ENCODE peak calls at places on chromosomes 13 and 19, in five cellular contexts. D is tibial artery, U is left lung, I is ascending aorta, W is GM23338. B is an unnamed sample.
A peak's percentile ranks its signal among the peaks of the same experiment; 100 is the strongest.

GRCh38 chr19:2132731-2133490 is 18.5 kb downstream of the AP3D1 start:
- DNase-seq in D (no peak), U (no peak), I (no peak), W (no peak), B (no peak)

GRCh38 chr13:88857256-88857655 is 1186.1 kb downstream of the SLITRK5 start:
- DNase-seq in D (no peak), U (no peak), I (no peak), W (no peak), B (no peak)

GRCh38 chr19:35009424-35010415 is 9.6 kb downstream of the GRAMD1A start:
- DNase-seq in D (no peak), U (no peak), I (no peak), W (no peak), B (no peak)

GRCh38 chr19:596263-596655 is 6.6 kb downstream of the HCN2 start:
- DNase-seq in D (no peak), U (no peak), I (no peak), W (no peak), B (no peak)

GRCh38 chr13:76019421-76020044 is 383.4 kb downstream of the LMO7 start:
- DNase-seq in D (no peak), U (no peak), I (no peak), W (peak; percentile 88), B (no peak)

GRCh38 chr13:43805071-43805468 is 18.3 kb upstream of the ENOX1 start:
- DNase-seq in D (no peak), U (no peak), I (no peak), W (peak; percentile 9), B (no peak)

GRCh38 chr13:85729296-85729695 is 69.9 kb downstream of the SLITRK6 start:
- DNase-seq in D (no peak), U (no peak), I (no peak), W (no peak), B (no peak)

GRCh38 chr19:54248016-54248601 is 5.5 kb upstream of the LILRA6 start:
- DNase-seq in D (peak; percentile 48), U (peak; percentile 73), I (no peak), W (no peak), B (no peak)

DNA sequence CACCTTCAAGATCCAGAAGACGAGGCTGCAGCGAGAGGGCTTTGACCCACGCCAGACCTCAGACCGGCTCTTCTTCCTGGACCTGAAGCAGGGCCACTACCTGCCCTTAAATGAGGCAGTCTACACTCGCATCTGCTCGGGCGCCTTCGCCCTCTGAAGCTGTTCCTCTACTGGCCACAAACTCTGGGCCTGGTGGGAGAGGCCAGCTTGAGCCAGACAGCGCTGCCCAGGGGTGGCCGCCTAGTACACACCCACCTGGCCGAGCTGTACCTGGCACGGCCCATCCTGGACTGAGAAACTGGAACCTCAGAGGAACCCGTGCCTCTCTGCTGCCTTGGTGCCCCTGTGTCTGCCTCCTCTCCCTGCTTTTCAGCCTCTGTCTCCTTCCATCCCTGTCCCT is 7.0 kb upstream of the PGLS start:
- DNase-seq in D (no peak), U (no peak), I (no peak), W (no peak), B (no peak)
- H3K27ac ChIP-seq in D (no peak overlapping the region), U (no peak overlapping the region), I (no peak overlapping the region), W (no peak overlapping the region), B (no peak overlapping the region)

DNA sequence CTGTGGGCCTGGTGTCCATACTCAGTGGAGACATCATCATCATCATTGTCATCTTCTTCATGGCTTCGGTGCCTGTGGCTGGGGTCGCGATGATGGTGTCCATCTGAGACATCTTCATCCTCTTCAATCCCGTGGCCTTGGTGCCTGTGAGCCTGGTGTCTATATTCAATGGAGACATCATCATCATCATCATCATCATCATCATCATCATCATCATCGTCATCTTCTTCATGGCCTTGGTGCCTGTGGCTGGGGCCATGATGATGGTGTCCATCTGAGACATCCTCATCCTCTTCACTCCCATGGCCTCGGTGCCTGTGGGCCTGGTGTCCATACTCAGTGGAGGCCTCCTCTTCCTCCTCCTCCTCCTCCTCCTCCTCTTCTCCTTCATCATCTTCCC is 917 bp downstream of the HRC start:
- DNase-seq in D (no peak), U (no peak), I (no peak), W (no peak), B (no peak)
- H3K4me1 ChIP-seq in D (peaks cover 58% of the 10 kb centered on the region), U (peaks cover 6% of the 10 kb centered on the region), I (peaks cover 11% of the 10 kb centered on the region), W (peaks cover 14% of the 10 kb centered on the region), B (peaks cover 33% of the 10 kb centered on the region)

DNA sequence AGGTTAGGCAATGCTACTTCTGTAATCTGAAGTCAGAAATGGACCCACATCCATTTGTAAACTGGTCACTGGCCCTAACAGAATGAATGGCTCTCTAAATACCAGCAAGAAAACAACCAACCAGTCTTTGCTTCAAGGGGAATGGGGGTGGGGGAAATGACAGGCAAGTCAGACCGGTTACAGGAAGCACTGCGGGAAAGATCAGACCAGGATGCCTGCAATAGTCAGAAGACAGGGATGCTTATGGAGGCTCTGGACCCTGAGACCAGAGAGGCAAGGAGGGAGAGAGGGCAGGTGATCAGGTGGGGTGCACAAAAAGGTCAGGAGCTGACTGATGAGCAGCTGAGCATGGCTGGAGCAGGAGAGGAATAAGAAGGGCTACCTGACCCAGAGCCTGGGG is 13.1 kb downstream of the MED26 start:
- DNase-seq in D (no peak), U (no peak), I (no peak), W (no peak), B (no peak)
- H3K27ac ChIP-seq in D (no peak overlapping the region), U (no peak overlapping the region), I (no peak overlapping the region), W (no peak overlapping the region), B (no peak overlapping the region)

GRCh38 chr19:33175156-33175782 is 18.9 kb upstream of the LRP3 start:
- DNase-seq in D (no peak), U (no peak), I (no peak), W (no peak), B (no peak)
- H3K4me1 ChIP-seq in D (peaks cover 20% of the 10 kb centered on the region), U (peaks cover 6% of the 10 kb centered on the region), I (peaks cover 8% of the 10 kb centered on the region), W (peaks cover 8% of the 10 kb centered on the region), B (peaks cover 16% of the 10 kb centered on the region)

DNA sequence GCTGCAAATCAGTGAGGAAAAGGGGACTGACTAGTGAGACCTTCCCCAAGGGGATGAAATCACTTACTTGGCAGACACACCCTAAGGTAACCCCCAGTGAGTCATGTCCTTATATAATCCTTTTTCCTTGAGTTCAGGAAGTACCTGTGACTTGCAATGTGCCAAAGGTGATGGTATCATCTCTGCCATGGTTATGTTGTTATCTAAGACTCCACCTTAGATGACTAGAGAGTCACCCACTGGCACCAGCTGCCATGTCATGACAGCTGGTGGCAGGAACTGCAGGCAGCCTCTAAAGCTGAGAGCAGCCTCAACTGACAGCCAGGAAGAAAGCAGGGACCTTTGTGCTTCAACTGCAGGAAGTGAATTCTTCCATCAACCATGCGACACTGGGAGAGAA is 12.5 kb downstream of the PBX4 start:
- DNase-seq in D (no peak), U (no peak), I (no peak), W (no peak), B (peak; percentile 65)
- H3K27ac ChIP-seq in D (no peak overlapping the region), U (no peak overlapping the region), I (no peak overlapping the region), W (no peak overlapping the region), B (peak overlapping the region; percentile 9)

GRCh38 chr13:23724196-23724970 is 154.2 kb downstream of the TNFRSF19 start:
- DNase-seq in D (no peak), U (no peak), I (no peak), W (peak; percentile 21), B (no peak)
- H3K4me1 ChIP-seq in D (peaks cover 29% of the 10 kb centered on the region), U (peaks cover 11% of the 10 kb centered on the region), I (no peaks in the 10 kb centered on the region), W (peaks cover 7% of the 10 kb centered on the region), B (no peaks in the 10 kb centered on the region)